ENCODE peak calls at places on chromosomes 2 and 18, in ten cellular contexts. Y is gastrocnemius medialis, M is sigmoid colon, K is Peyer's patch, J is adrenal gland, X is A549, O is lower leg skin, G is testis, V is transverse colon, A is heart left ventricle. D is an unnamed sample.

GRCh38 chr2:235692076-235692475 is 198.2 kb downstream of the AGAP1 start:
- DNase-seq in Y (no peak), M (peak; percentile 63), K (no peak), J (no peak), X (no peak), O (no peak), G (no peak), V (no peak), A (no peak), D (no peak)

GRCh38 chr18:56035546-56035945 is 447.6 kb upstream of the TCF4 start:
- DNase-seq in Y (no peak), M (no peak), K (no peak), J (no peak), X (no peak), O (no peak), G (no peak), V (no peak), A (no peak), D (no peak)

GRCh38 chr2:220489116-220489515 is 861.7 kb downstream of the SLC4A3 start:
- DNase-seq in Y (no peak), M (no peak), K (no peak), J (no peak), X (no peak), O (no peak), G (no peak), V (no peak), A (no peak), D (no peak)

GRCh38 chr2:128228894-128229293 is 89.8 kb downstream of the HS6ST1 start:
- DNase-seq in Y (no peak), M (no peak), K (no peak), J (no peak), X (no peak), O (no peak), G (no peak), V (no peak), A (no peak), D (no peak)

GRCh38 chr2:11984556-11985158 is 238.2 kb downstream of the LPIN1 start:
- DNase-seq in Y (no peak), M (no peak), K (no peak), J (no peak), X (no peak), O (no peak), G (no peak), V (no peak), A (no peak), D (no peak)

GRCh38 chr2:237886702-237887481 is 27.5 kb downstream of the RAMP1 start:
- DNase-seq in Y (peak; percentile 86), M (peak; percentile 100), K (no peak), J (peak; percentile 49), X (no peak), O (no peak), G (peak; percentile 60), V (peak; percentile 76), A (peak; percentile 87), D (peak; percentile 99)

GRCh38 chr18:57447154-57447621 is 12.0 kb downstream of the ONECUT2 start:
- DNase-seq in Y (no peak), M (no peak), K (no peak), J (no peak), X (no peak), O (no peak), G (peak; percentile 48), V (no peak), A (no peak), D (no peak)

GRCh38 chr2:207385903-207386302 is 143.9 kb upstream of the CREB1 start:
- DNase-seq in Y (no peak), M (no peak), K (no peak), J (no peak), X (no peak), O (no peak), G (no peak), V (no peak), A (no peak), D (no peak)

GRCh38 chr2:74399785-74400184 is 19.7 kb upstream of the DCTN1 start:
- DNase-seq in Y (no peak), M (no peak), K (no peak), J (no peak), X (peak; percentile 56), O (no peak), G (no peak), V (no peak), A (no peak), D (no peak)

GRCh38 chr2:128447538-128447885 is 128.8 kb upstream of the HS6ST1 start:
- DNase-seq in Y (no peak), M (no peak), K (no peak), J (peak; percentile 12), X (no peak), O (peak; percentile 72), G (peak; percentile 3), V (no peak), A (no peak), D (peak; percentile 9)

GRCh38 chr2:3823748-3824147 is 120.4 kb downstream of the DCDC2C start:
- DNase-seq in Y (no peak), M (no peak), K (no peak), J (no peak), X (peak; percentile 8), O (no peak), G (no peak), V (no peak), A (no peak), D (no peak)

GRCh38 chr2:101881131-101881530 is 110.6 kb upstream of the IL1R2 start:
- DNase-seq in Y (no peak), M (no peak), K (no peak), J (no peak), X (no peak), O (no peak), G (no peak), V (no peak), A (no peak), D (no peak)

GRCh38 chr18:48990497-48991298 is 39.9 kb upstream of the SMAD7 start:
- DNase-seq in Y (no peak), M (no peak), K (no peak), J (peak; percentile 77), X (peak; percentile 53), O (no peak), G (no peak), V (no peak), A (no peak), D (no peak)

GRCh38 chr2:190446193-190446592 is 38.0 kb downstream of the MFSD6 start:
- DNase-seq in Y (no peak), M (no peak), K (no peak), J (no peak), X (no peak), O (no peak), G (no peak), V (no peak), A (no peak), D (no peak)

GRCh38 chr2:160199683-160200389 is at the start of gene ITGB6:
- DNase-seq in Y (no peak), M (no peak), K (no peak), J (no peak), X (no peak), O (no peak), G (no peak), V (no peak), A (no peak), D (no peak)

GRCh38 chr18:77059294-77059916 is 73.2 kb downstream of the MBP start:
- DNase-seq in Y (peak; percentile 56), M (no peak), K (peak; percentile 49), J (no peak), X (peak; percentile 80), O (peak; percentile 83), G (peak; percentile 55), V (no peak), A (no peak), D (no peak)

GRCh38 chr18:63318882-63319382 is 637 bp downstream of the BCL2 start:
- DNase-seq in Y (no peak), M (no peak), K (no peak), J (no peak), X (no peak), O (no peak), G (no peak), V (no peak), A (no peak), D (no peak)

GRCh38 chr2:216055661-216056060 is 25.9 kb downstream of the PECR start:
- DNase-seq in Y (no peak), M (no peak), K (no peak), J (no peak), X (no peak), O (no peak), G (no peak), V (no peak), A (no peak), D (no peak)

GRCh38 chr2:216059233-216059834 is 22.3 kb downstream of the PECR start:
- DNase-seq in Y (no peak), M (no peak), K (no peak), J (no peak), X (peak; percentile 18), O (no peak), G (no peak), V (no peak), A (no peak), D (no peak)

GRCh38 chr2:216056739-216057138 is 24.9 kb downstream of the PECR start:
- DNase-seq in Y (no peak), M (no peak), K (no peak), J (no peak), X (peak; percentile 40), O (no peak), G (no peak), V (no peak), A (no peak), D (no peak)

GRCh38 chr2:216052420-216052819 is 29.2 kb downstream of the PECR start:
- DNase-seq in Y (no peak), M (no peak), K (no peak), J (no peak), X (no peak), O (no peak), G (no peak), V (no peak), A (no peak), D (no peak)

GRCh38 chr2:216057688-216058193 is 23.9 kb downstream of the PECR start:
- DNase-seq in Y (no peak), M (no peak), K (peak; percentile 67), J (no peak), X (peak; percentile 85), O (no peak), G (no peak), V (peak; percentile 64), A (no peak), D (no peak)
- H3K4me3 ChIP-seq in Y (no peak overlapping the region), M (no peak overlapping the region), K (peak overlapping the region; percentile 11), J (no peak overlapping the region), X (peak overlapping the region; percentile 22), O (no peak overlapping the region), G (no peak overlapping the region), V (no peak overlapping the region), A (no peak overlapping the region), D (no peak overlapping the region)

GRCh38 chr2:82062469-82062868 is 1757.9 kb upstream of the LRRTM1 start:
- DNase-seq in Y (no peak), M (no peak), K (no peak), J (no peak), X (no peak), O (no peak), G (no peak), V (no peak), A (no peak), D (no peak)
- TF ChIP-seq POLR2A in Y (no peak), M (no peak), K (no peak), J (no peak), X (no peak), O (no peak), G (no peak), V (no peak), A (no peak), D (no peak)

GRCh38 chr2:105789745-105790466 is 45.2 kb downstream of the NCK2 start:
- DNase-seq in Y (peak; percentile 88), M (no peak), K (peak; percentile 50), J (peak; percentile 83), X (no peak), O (peak; percentile 65), G (peak; percentile 60), V (peak; percentile 36), A (no peak), D (peak; percentile 34)
- TF ChIP-seq CTCF in Y (no peak), M (no peak), K (no peak), J (no peak), X (no peak), O (no peak), G (peak; percentile 1), V (no peak), A (no peak), D (peak; percentile 9)

GRCh38 chr2:15786003-15786654 is 154.2 kb upstream of the MYCN start:
- DNase-seq in Y (no peak), M (no peak), K (no peak), J (no peak), X (no peak), O (no peak), G (no peak), V (no peak), A (no peak), D (no peak)
- H3K4me3 ChIP-seq in Y (no peak overlapping the region), M (no peak overlapping the region), K (no peak overlapping the region), J (no peak overlapping the region), X (no peak overlapping the region), O (no peak overlapping the region), G (no peak overlapping the region), V (no peak overlapping the region), A (no peak overlapping the region), D (no peak overlapping the region)